ENCODE peak calls at places on chromosome 19, in seven cellular contexts. One of them, this sample, is unnamed.

GRCh38 chr19:48565090-48565489 is 13.1 kb downstream of the SULT2B1 start:
- DNase-seq in endothelial cell: no peak
- DNase-seq in cardiac fibroblast: peak
- DNase-seq in coronary artery: no peak
- DNase-seq in uterus: no peak
- DNase-seq in lower leg skin: no peak
- DNase-seq in mesothelial cell of epicardium: no peak
- DNase-seq in this sample: no peak

GRCh38 chr19:31448221-31448657 is 99.0 kb upstream of the TSHZ3 start:
- DNase-seq in endothelial cell: no peak
- DNase-seq in cardiac fibroblast: peak
- DNase-seq in coronary artery: no peak
- DNase-seq in uterus: peak
- DNase-seq in lower leg skin: peak
- DNase-seq in mesothelial cell of epicardium: peak
- DNase-seq in this sample: no peak

GRCh38 chr19:12939292-12939606 is 840 bp downstream of the CALR start:
- DNase-seq in endothelial cell: no peak
- DNase-seq in cardiac fibroblast: peak
- DNase-seq in coronary artery: no peak
- DNase-seq in uterus: no peak
- DNase-seq in lower leg skin: no peak
- DNase-seq in mesothelial cell of epicardium: no peak
- DNase-seq in this sample: no peak

GRCh38 chr19:3775831-3776230 is 3.8 kb upstream of the RAX2 start:
- DNase-seq in endothelial cell: no peak
- DNase-seq in cardiac fibroblast: no peak
- DNase-seq in coronary artery: no peak
- DNase-seq in uterus: no peak
- DNase-seq in lower leg skin: no peak
- DNase-seq in mesothelial cell of epicardium: no peak
- DNase-seq in this sample: no peak

GRCh38 chr19:2261438-2262172 is 5.4 kb upstream of the JSRP1 start:
- DNase-seq in endothelial cell: no peak
- DNase-seq in cardiac fibroblast: peak
- DNase-seq in coronary artery: no peak
- DNase-seq in uterus: no peak
- DNase-seq in lower leg skin: no peak
- DNase-seq in mesothelial cell of epicardium: no peak
- DNase-seq in this sample: no peak

GRCh38 chr19:2412449-2412848 is 14.9 kb downstream of the TIMM13 start:
- DNase-seq in endothelial cell: no peak
- DNase-seq in cardiac fibroblast: no peak
- DNase-seq in coronary artery: no peak
- DNase-seq in uterus: no peak
- DNase-seq in lower leg skin: no peak
- DNase-seq in mesothelial cell of epicardium: no peak
- DNase-seq in this sample: no peak

GRCh38 chr19:45306522-45307027 is 16.1 kb downstream of the CKM start:
- DNase-seq in endothelial cell: no peak
- DNase-seq in cardiac fibroblast: no peak
- DNase-seq in coronary artery: no peak
- DNase-seq in uterus: no peak
- DNase-seq in lower leg skin: no peak
- DNase-seq in mesothelial cell of epicardium: peak
- DNase-seq in this sample: no peak

GRCh38 chr19:31515931-31516330 is 166.7 kb upstream of the TSHZ3 start:
- DNase-seq in endothelial cell: no peak
- DNase-seq in cardiac fibroblast: peak
- DNase-seq in coronary artery: no peak
- DNase-seq in uterus: no peak
- DNase-seq in lower leg skin: peak
- DNase-seq in mesothelial cell of epicardium: peak
- DNase-seq in this sample: peak

GRCh38 chr19:40249781-40250180 is 23.3 kb upstream of the CCNP start:
- DNase-seq in endothelial cell: no peak
- DNase-seq in cardiac fibroblast: no peak
- DNase-seq in coronary artery: no peak
- DNase-seq in uterus: no peak
- DNase-seq in lower leg skin: no peak
- DNase-seq in mesothelial cell of epicardium: no peak
- DNase-seq in this sample: no peak

GRCh38 chr19:43818500-43818899 is 8.6 kb upstream of the ZNF283 start:
- DNase-seq in endothelial cell: no peak
- DNase-seq in cardiac fibroblast: no peak
- DNase-seq in coronary artery: no peak
- DNase-seq in uterus: no peak
- DNase-seq in lower leg skin: peak
- DNase-seq in mesothelial cell of epicardium: no peak
- DNase-seq in this sample: no peak

GRCh38 chr19:38875656-38876345 is 2.3 kb downstream of the RINL start:
- DNase-seq in endothelial cell: no peak
- DNase-seq in cardiac fibroblast: no peak
- DNase-seq in coronary artery: no peak
- DNase-seq in uterus: no peak
- DNase-seq in lower leg skin: no peak
- DNase-seq in mesothelial cell of epicardium: no peak
- DNase-seq in this sample: no peak

GRCh38 chr19:41848666-41849065 is 3.8 kb downstream of the DMRTC2 start:
- DNase-seq in endothelial cell: no peak
- DNase-seq in cardiac fibroblast: no peak
- DNase-seq in coronary artery: no peak
- DNase-seq in uterus: no peak
- DNase-seq in lower leg skin: no peak
- DNase-seq in mesothelial cell of epicardium: no peak
- DNase-seq in this sample: no peak

GRCh38 chr19:48533770-48534169 is 18.2 kb upstream of the SULT2B1 start:
- DNase-seq in endothelial cell: no peak
- DNase-seq in cardiac fibroblast: no peak
- DNase-seq in coronary artery: no peak
- DNase-seq in uterus: no peak
- DNase-seq in lower leg skin: no peak
- DNase-seq in mesothelial cell of epicardium: no peak
- DNase-seq in this sample: no peak

GRCh38 chr19:22144394-22144793 is 52.4 kb downstream of the ZNF676 start:
- DNase-seq in endothelial cell: no peak
- DNase-seq in cardiac fibroblast: peak
- DNase-seq in coronary artery: no peak
- DNase-seq in uterus: no peak
- DNase-seq in lower leg skin: no peak
- DNase-seq in mesothelial cell of epicardium: no peak
- DNase-seq in this sample: no peak
- TF ChIP-seq CTCF in endothelial cell: no peak
- TF ChIP-seq CTCF in cardiac fibroblast: no peak
- TF ChIP-seq CTCF in coronary artery: no peak
- TF ChIP-seq CTCF in uterus: no peak
- TF ChIP-seq CTCF in lower leg skin: no peak
- TF ChIP-seq CTCF in mesothelial cell of epicardium: no peak
- TF ChIP-seq CTCF in this sample: no peak

DNA sequence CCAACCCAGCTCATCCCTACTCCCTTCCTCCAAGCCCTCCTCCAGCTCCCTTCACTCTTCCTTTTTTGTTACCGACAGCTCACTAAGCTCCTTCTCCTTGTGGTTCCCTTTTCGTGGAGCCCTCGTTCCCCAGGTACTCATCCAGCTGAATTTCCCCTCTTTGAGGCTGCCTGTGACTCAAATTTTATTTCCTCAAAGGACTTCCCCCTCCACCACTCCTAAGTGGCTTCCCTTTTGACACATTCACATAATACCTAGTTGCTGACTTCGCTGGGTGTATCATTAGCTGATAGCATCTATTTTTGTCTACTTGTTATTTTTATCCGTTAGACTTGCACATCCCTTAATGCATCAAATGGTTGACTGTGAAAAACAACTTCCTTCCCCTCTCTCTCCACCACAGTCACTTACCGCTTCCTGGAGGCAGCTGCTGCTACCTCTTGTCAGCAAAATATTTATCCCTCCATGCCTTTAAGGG is 14.5 kb downstream of the FFAR2 start:
- DNase-seq in endothelial cell: no peak
- DNase-seq in cardiac fibroblast: no peak
- DNase-seq in coronary artery: no peak
- DNase-seq in uterus: no peak
- DNase-seq in lower leg skin: no peak
- DNase-seq in mesothelial cell of epicardium: no peak
- DNase-seq in this sample: no peak
- TF ChIP-seq CTCF in endothelial cell: no peak
- TF ChIP-seq CTCF in cardiac fibroblast: no peak
- TF ChIP-seq CTCF in coronary artery: no peak
- TF ChIP-seq CTCF in uterus: no peak
- TF ChIP-seq CTCF in lower leg skin: no peak
- TF ChIP-seq CTCF in mesothelial cell of epicardium: no peak
- TF ChIP-seq CTCF in this sample: no peak

GRCh38 chr19:29886535-29886934 is 55.5 kb upstream of the URI1 start:
- DNase-seq in endothelial cell: no peak
- DNase-seq in cardiac fibroblast: no peak
- DNase-seq in coronary artery: peak
- DNase-seq in uterus: no peak
- DNase-seq in lower leg skin: no peak
- DNase-seq in mesothelial cell of epicardium: peak
- DNase-seq in this sample: no peak
- TF ChIP-seq CTCF in endothelial cell: no peak
- TF ChIP-seq CTCF in cardiac fibroblast: no peak
- TF ChIP-seq CTCF in coronary artery: no peak
- TF ChIP-seq CTCF in uterus: no peak
- TF ChIP-seq CTCF in lower leg skin: no peak
- TF ChIP-seq CTCF in mesothelial cell of epicardium: no peak
- TF ChIP-seq CTCF in this sample: no peak

DNA sequence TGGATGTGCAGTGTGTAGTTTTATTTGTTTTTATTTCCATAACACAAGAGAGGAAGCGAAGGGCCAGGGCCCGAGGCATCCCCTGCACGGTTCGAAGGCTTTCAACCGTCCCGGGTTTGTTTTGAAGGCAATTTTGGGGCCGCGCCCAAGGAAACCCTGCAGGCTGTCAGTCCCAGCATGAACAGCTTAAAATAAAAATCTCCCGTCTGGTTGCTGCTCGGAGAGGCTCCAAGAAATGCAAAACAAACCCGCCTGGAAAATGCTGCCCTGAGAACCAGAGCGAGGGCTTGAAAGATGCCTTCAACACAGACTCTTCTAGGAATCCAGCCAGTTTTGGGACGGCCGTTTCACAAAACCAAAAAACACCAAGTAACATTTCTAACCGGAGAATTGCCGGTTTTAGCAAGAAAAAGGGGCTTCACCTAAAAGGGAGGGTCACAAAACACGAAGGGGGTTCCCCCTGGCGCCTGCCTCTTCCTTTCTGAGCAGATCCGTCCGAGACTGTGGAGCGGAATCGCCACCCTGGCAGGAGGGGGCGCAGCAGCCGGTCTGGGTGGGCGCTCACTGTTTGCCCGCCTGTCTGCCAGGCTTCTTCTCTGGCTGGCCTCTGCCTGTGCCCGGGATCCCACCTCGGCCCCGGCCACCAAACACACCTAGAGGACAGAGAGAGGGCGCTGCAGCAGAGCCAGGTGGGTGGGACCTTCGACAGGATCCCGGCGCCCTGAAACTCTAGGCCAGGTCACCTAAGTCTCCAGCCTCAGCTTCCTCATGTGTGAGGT is 15.8 kb downstream of the LSM4 start:
- DNase-seq in endothelial cell: no peak
- DNase-seq in cardiac fibroblast: no peak
- DNase-seq in coronary artery: no peak
- DNase-seq in uterus: peak
- DNase-seq in lower leg skin: no peak
- DNase-seq in mesothelial cell of epicardium: no peak
- DNase-seq in this sample: no peak
- TF ChIP-seq CTCF in endothelial cell: no peak
- TF ChIP-seq CTCF in cardiac fibroblast: no peak
- TF ChIP-seq CTCF in coronary artery: no peak
- TF ChIP-seq CTCF in uterus: no peak
- TF ChIP-seq CTCF in lower leg skin: no peak
- TF ChIP-seq CTCF in mesothelial cell of epicardium: no peak
- TF ChIP-seq CTCF in this sample: no peak

GRCh38 chr19:33705090-33705847 is 83.5 kb downstream of the CHST8 start:
- DNase-seq in endothelial cell: no peak
- DNase-seq in cardiac fibroblast: no peak
- DNase-seq in coronary artery: no peak
- DNase-seq in uterus: no peak
- DNase-seq in lower leg skin: no peak
- DNase-seq in mesothelial cell of epicardium: no peak
- DNase-seq in this sample: no peak
- TF ChIP-seq CTCF in endothelial cell: no peak
- TF ChIP-seq CTCF in cardiac fibroblast: no peak
- TF ChIP-seq CTCF in coronary artery: no peak
- TF ChIP-seq CTCF in uterus: no peak
- TF ChIP-seq CTCF in lower leg skin: no peak
- TF ChIP-seq CTCF in mesothelial cell of epicardium: no peak
- TF ChIP-seq CTCF in this sample: no peak

DNA sequence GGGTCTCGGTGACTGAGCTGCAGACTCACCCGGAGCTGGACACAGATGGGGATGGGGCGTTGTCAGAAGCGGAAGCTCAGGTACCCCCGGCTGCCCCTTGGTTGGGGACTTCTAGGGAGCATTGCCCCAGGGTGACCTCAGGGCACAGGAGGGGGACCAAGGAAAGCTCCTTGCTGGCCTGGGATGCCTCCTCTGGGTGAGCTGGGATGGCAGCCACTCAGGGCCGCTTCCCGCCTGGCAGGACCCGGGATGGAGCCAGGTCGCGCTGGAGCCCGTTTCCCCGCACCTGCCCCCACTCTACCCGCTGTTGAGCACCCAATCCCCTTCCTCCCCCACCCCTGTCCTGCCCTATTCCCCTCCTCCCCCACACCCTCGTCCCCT is 10.8 kb downstream of the PRKCSH start:
- DNase-seq in endothelial cell: no peak
- DNase-seq in cardiac fibroblast: no peak
- DNase-seq in coronary artery: no peak
- DNase-seq in uterus: no peak
- DNase-seq in lower leg skin: no peak
- DNase-seq in mesothelial cell of epicardium: no peak
- DNase-seq in this sample: no peak
- TF ChIP-seq CTCF in endothelial cell: no peak
- TF ChIP-seq CTCF in cardiac fibroblast: no peak
- TF ChIP-seq CTCF in coronary artery: no peak
- TF ChIP-seq CTCF in uterus: no peak
- TF ChIP-seq CTCF in lower leg skin: no peak
- TF ChIP-seq CTCF in mesothelial cell of epicardium: no peak
- TF ChIP-seq CTCF in this sample: no peak

DNA sequence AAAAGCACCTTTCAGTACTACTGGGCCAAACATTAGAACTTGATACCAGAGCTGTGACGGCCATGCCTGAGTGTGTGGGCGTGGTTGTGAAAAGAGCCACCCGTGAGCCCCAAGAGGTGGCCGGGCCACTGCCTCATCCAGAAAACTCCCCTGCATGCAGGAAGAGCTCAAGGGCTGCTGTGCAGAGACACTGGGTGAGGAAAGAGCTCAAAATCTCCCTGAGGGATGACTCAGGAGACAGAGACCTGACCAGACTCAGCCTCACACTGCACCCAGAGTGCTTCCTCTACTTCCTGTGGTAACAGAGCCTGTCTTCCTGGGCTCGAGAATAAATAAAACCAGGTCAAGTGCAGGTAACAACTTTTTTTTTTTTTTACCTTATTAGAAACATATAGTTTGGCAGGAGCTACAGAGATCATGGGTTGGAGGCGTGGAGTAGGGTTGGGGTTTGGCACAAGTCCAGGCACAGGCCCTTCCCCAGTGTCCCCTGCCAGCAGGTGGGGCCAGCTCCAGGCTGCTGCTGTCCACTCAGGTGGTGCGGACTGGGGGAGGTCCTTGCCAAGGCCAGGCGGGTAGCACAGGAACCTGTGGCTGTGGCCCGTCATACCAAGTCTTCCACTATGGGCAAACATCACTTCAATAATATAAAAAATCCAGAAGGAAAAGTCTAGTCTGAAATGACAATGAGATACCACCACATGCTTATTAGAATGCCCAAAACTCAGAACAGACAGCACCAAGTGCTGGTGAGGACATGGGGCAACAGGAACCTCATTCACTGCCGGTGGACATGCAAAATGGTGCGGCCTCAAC is 25.5 kb downstream of the ELL start:
- DNase-seq in endothelial cell: no peak
- DNase-seq in cardiac fibroblast: peak
- DNase-seq in coronary artery: no peak
- DNase-seq in uterus: no peak
- DNase-seq in lower leg skin: no peak
- DNase-seq in mesothelial cell of epicardium: no peak
- DNase-seq in this sample: no peak
- TF ChIP-seq CTCF in endothelial cell: no peak
- TF ChIP-seq CTCF in cardiac fibroblast: no peak
- TF ChIP-seq CTCF in coronary artery: no peak
- TF ChIP-seq CTCF in uterus: no peak
- TF ChIP-seq CTCF in lower leg skin: no peak
- TF ChIP-seq CTCF in mesothelial cell of epicardium: no peak
- TF ChIP-seq CTCF in this sample: no peak